ENCODE peak calls at places on chromosomes 2 and 18, in four cellular contexts. Q is K562, Z is breast epithelium, J is SK-N-SH. O is an unnamed sample.

GRCh38 chr18:77132369-77133050 is at the start of gene MBP:
- DNase-seq in Z (peak; percentile 75), J (peak; percentile 60), Q (no peak), O (peak; percentile 76)

GRCh38 chr18:70195852-70196434 is 9.5 kb downstream of the RTTN start:
- DNase-seq in Z (no peak), Q (peak; percentile 29), J (peak; percentile 54), O (no peak)

GRCh38 chr2:100260712-100261620 is 61.3 kb downstream of the LONRF2 start:
- DNase-seq in J (peak; percentile 83), Z (peak; percentile 46), Q (peak; percentile 82), O (peak; percentile 51)

GRCh38 chr2:101277111-101277510 is 24.4 kb downstream of the CNOT11 start:
- DNase-seq in Q (no peak), Z (no peak), J (no peak), O (no peak)

GRCh38 chr2:128215897-128216645 is 102.6 kb downstream of the HS6ST1 start:
- DNase-seq in Q (no peak), Z (no peak), J (no peak), O (no peak)

GRCh38 chr18:3857544-3857943 is 407.6 kb downstream of the TGIF1 start:
- DNase-seq in J (no peak), Z (no peak), Q (no peak), O (no peak)

GRCh38 chr18:11671156-11671555 is 17.9 kb upstream of the GNAL start:
- DNase-seq in J (no peak), Z (no peak), Q (no peak), O (no peak)

GRCh38 chr2:182784777-182785176 is 68.7 kb downstream of the DNAJC10 start:
- DNase-seq in Z (no peak), J (peak; percentile 37), Q (peak; percentile 34), O (no peak)

GRCh38 chr2:71510196-71510807 is 56.9 kb downstream of the DYSF start:
- DNase-seq in J (peak; percentile 87), Q (peak; percentile 74), Z (peak; percentile 26), O (peak; percentile 76)

GRCh38 chr2:64410673-64411072 is 43.3 kb upstream of the LGALSL start:
- DNase-seq in Q (no peak), Z (no peak), J (no peak), O (no peak)

GRCh38 chr2:117949800-117950199 is 64.1 kb downstream of the CCDC93 start:
- DNase-seq in J (no peak), Z (no peak), Q (no peak), O (no peak)

GRCh38 chr18:51559198-51559901 is 361.9 kb upstream of the MEX3C start:
- DNase-seq in Q (no peak), Z (no peak), J (no peak), O (no peak)

GRCh38 chr18:77055429-77056310 is 76.9 kb downstream of the MBP start:
- DNase-seq in J (no peak), Z (no peak), Q (no peak), O (no peak)

GRCh38 chr2:47776621-47777020 is 6.3 kb upstream of the MSH6 start:
- DNase-seq in J (no peak), Q (no peak), Z (no peak), O (no peak)

GRCh38 chr2:200439981-200440380 is 69.9 kb downstream of the KCTD18 start:
- DNase-seq in Q (no peak), J (no peak), Z (no peak), O (no peak)

GRCh38 chr2:19120941-19121750 is 237.3 kb downstream of the OSR1 start:
- DNase-seq in Z (peak; percentile 91), J (no peak), Q (no peak), O (no peak)

GRCh38 chr2:9179572-9180201 is 26.9 kb upstream of the ASAP2 start:
- DNase-seq in J (no peak), Z (no peak), Q (no peak), O (no peak)

GRCh38 chr18:79195716-79196683 is 126.8 kb downstream of the ATP9B start:
- DNase-seq in Q (no peak), J (no peak), Z (no peak), O (no peak)

GRCh38 chr2:56014075-56014730 is 90.6 kb upstream of the EFEMP1 start:
- DNase-seq in J (no peak), Z (no peak), Q (no peak), O (no peak)

GRCh38 chr2:145094353-145094752 is 574.4 kb upstream of the ZEB2 start:
- DNase-seq in Z (no peak), J (no peak), Q (no peak), O (no peak)

GRCh38 chr2:150532883-150533282 is 45.4 kb upstream of the RND3 start:
- DNase-seq in J (no peak), Z (no peak), Q (no peak), O (no peak)

GRCh38 chr18:13889661-13890060 is 25.7 kb downstream of the MC2R start:
- DNase-seq in Q (no peak), J (no peak), Z (no peak), O (no peak)

GRCh38 chr2:157468931-157469708 is 25.2 kb upstream of the CYTIP start:
- DNase-seq in J (no peak), Q (no peak), Z (no peak), O (no peak)

GRCh38 chr2:230774348-230774951 is 61.8 kb downstream of the CAB39 start:
- DNase-seq in J (no peak), Q (peak; percentile 54), Z (no peak), O (no peak)

GRCh38 chr2:124961132-124961531 is 936.0 kb downstream of the CNTNAP5 start:
- DNase-seq in Z (no peak), Q (no peak), J (no peak), O (no peak)

GRCh38 chr18:396251-396555 is 104.3 kb downstream of the COLEC12 start:
- DNase-seq in Q (no peak), J (no peak), Z (no peak), O (no peak)

GRCh38 chr18:22275706-22276333 is 106.4 kb downstream of the GATA6 start:
- DNase-seq in J (no peak), Q (no peak), Z (no peak), O (no peak)

GRCh38 chr18:22278798-22279197 is 109.4 kb downstream of the GATA6 start:
- DNase-seq in Q (no peak), J (no peak), Z (no peak), O (no peak)

GRCh38 chr18:22273101-22274039 is 104.0 kb downstream of the GATA6 start:
- DNase-seq in J (no peak), Q (no peak), Z (no peak), O (no peak)

GRCh38 chr18:22277758-22278157 is 108.4 kb downstream of the GATA6 start:
- DNase-seq in Q (no peak), Z (peak; percentile 24), J (no peak), O (no peak)

DNA sequence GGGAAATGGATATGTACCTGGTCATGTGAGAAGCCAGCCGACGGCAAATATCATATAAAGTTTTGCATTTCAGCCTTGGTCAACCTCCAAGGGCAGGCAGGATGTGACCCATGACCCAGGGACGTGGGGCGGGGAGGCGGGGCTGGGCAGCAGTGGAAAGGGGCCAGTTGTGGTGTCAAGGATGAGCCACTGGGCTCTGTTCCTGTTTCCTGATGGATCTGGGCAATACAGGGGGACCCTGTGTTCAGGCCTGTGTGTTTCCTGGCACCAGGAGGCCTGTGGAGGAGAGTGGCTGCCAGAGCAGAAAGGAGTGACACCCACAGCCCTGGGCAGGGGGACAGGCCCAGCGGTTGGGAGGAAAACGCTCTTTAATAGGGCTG is 106.9 kb downstream of the GATA6 start:
- DNase-seq in Q (no peak), J (no peak), Z (no peak), O (no peak)
- TF ChIP-seq POLR2AphosphoS5 in Q (no peak), J (no peak), Z (no peak), O (no peak)

GRCh38 chr2:219507555-219508443 is 6.5 kb upstream of the ASIC4 start:
- DNase-seq in Z (no peak), J (peak; percentile 84), Q (no peak), O (no peak)

GRCh38 chr2:219506153-219506801 is 7.6 kb downstream of the GMPPA start:
- DNase-seq in Q (no peak), J (no peak), Z (no peak), O (no peak)

GRCh38 chr2:219508444-219508734 is 5.9 kb upstream of the ASIC4 start:
- DNase-seq in J (peak; percentile 27), Q (no peak), Z (no peak), O (no peak)

GRCh38 chr2:219505585-219505984 is 6.9 kb downstream of the GMPPA start:
- DNase-seq in Q (no peak), Z (no peak), J (no peak), O (no peak)

DNA sequence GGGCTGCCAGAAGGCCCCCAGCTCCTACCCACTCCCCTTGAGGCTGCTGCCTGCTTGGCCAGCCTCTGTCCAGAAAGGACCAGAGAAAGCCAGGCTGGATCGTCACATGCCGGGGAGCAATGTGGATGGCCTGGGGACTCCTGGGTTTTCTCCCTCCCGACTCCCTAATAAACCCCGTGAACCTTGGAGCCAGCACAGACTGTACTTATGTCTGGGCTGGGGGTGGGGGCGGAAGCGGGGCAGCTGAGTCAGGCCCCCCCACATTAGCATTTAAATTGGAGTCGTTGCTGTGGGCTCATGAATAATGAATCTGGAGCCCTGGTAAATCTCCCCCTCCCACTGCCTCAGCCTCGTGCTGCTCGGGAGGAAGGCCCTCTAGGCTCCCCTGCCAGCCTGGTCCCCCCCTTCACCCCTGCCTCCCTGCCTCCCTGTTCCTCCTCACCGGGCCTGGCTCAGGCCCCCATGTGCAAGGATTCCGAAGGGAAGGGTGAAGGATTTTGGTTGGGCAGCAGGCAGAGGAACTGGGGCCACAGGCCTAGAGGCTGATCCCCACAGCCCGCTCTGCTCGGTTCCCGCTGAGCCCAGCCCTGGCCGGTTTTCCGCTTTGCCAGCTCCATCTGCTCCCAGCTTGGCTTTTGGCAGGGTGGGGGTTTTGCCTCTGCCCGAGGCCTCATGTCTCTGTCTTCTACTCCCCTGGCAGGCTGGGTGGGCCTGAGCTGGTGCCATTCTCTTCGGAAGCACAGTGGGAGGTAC is 7.3 kb upstream of the ASIC4 start:
- DNase-seq in J (peak; percentile 52), Z (no peak), Q (no peak), O (no peak)
- TF ChIP-seq POLR2AphosphoS5 in J (no peak), Z (no peak), Q (no peak), O (no peak)

GRCh38 chr2:226798422-226799210 is 1.0 kb downstream of the IRS1 start:
- DNase-seq in Q (no peak), Z (peak; percentile 46), J (peak; percentile 74), O (peak; percentile 54)
- TF ChIP-seq POLR2AphosphoS5 in Q (no peak), Z (no peak), J (no peak), O (no peak)

GRCh38 chr2:4780679-4781078 is 911.5 kb upstream of the SOX11 start:
- DNase-seq in J (no peak), Q (no peak), Z (no peak), O (no peak)
- TF ChIP-seq POLR2AphosphoS5 in J (no peak), Q (no peak), Z (no peak), O (no peak)

GRCh38 chr2:42924436-42924897 is 132.1 kb upstream of the HAAO start:
- DNase-seq in Z (no peak), J (no peak), Q (no peak), O (no peak)

GRCh38 chr2:42925742-42926437 is 133.5 kb upstream of the HAAO start:
- DNase-seq in Z (peak; percentile 89), Q (no peak), J (no peak), O (no peak)

GRCh38 chr2:42927334-42928160 is 135.2 kb upstream of the HAAO start:
- DNase-seq in Z (no peak), Q (peak; percentile 86), J (no peak), O (no peak)

GRCh38 chr2:42928161-42928691 is 135.8 kb upstream of the HAAO start:
- DNase-seq in Z (no peak), J (no peak), Q (peak; percentile 47), O (no peak)

GRCh38 chr2:42926438-42927333 is 134.3 kb upstream of the HAAO start:
- DNase-seq in Z (peak; percentile 56), Q (peak; percentile 28), J (no peak), O (no peak)
- TF ChIP-seq POLR2AphosphoS5 in Z (no peak), Q (no peak), J (no peak), O (no peak)

GRCh38 chr2:10297950-10298349 is 4.8 kb upstream of the HPCAL1 start:
- DNase-seq in Z (no peak), Q (peak; percentile 82), J (peak; percentile 86), O (no peak)
- TF ChIP-seq POLR2AphosphoS5 in Z (no peak), Q (no peak), J (no peak), O (no peak)

O was measured in GM12891.